ENCODE peak calls at places on chromosome 9, in ten cellular contexts. P is GM23248; A is upper lobe of right lung; U is small intestine; S is CD4-positive, alpha-beta memory T cell; B is HAP-1; M is astrocyte; N is fibroblast of lung; V is stomach; R is cardiac muscle cell. D is an unnamed sample.
A peak's percentile ranks its signal among the peaks of the same experiment; 100 is the strongest.

GRCh38 chr9:91127653-91128052 is 234.1 kb downstream of the AUH start:
- DNase-seq in P (peak; percentile 68), A (no peak), U (no peak), S (no peak), B (no peak), M (peak; percentile 28), N (peak; percentile 44), V (no peak), R (no peak), D (no peak)

GRCh38 chr9:96279927-96280326 is 22.0 kb downstream of the HSD17B3 start:
- DNase-seq in P (no peak), A (no peak), U (no peak), S (no peak), B (no peak), M (no peak), N (no peak), V (no peak), R (no peak), D (no peak)

GRCh38 chr9:92064711-92065110 is 50.5 kb downstream of the SPTLC1 start:
- DNase-seq in P (peak; percentile 77), A (no peak), U (no peak), S (no peak), B (no peak), M (peak; percentile 83), N (peak; percentile 84), V (no peak), R (no peak), D (no peak)

GRCh38 chr9:76116913-76117312 is 226.4 kb downstream of the PCSK5 start:
- DNase-seq in P (peak; percentile 4), A (no peak), U (no peak), S (no peak), B (no peak), M (peak; percentile 37), N (peak; percentile 43), V (no peak), R (no peak), D (no peak)

GRCh38 chr9:71769175-71770165 is 1.2 kb upstream of the CEMIP2 start:
- DNase-seq in P (peak; percentile 86), A (peak; percentile 95), U (peak; percentile 72), S (peak; percentile 72), B (peak; percentile 90), M (no peak), N (peak; percentile 35), V (peak; percentile 89), R (peak; percentile 78), D (peak; percentile 89)

GRCh38 chr9:4496497-4496896 is 6.2 kb downstream of the SLC1A1 start:
- DNase-seq in P (no peak), A (no peak), U (no peak), S (no peak), B (no peak), M (no peak), N (no peak), V (no peak), R (no peak), D (no peak)

GRCh38 chr9:109894921-109895758 is 115.1 kb downstream of the PALM2AKAP2 start:
- DNase-seq in P (peak; percentile 87), A (no peak), U (no peak), S (no peak), B (no peak), M (peak; percentile 83), N (peak; percentile 88), V (no peak), R (no peak), D (peak; percentile 34)

GRCh38 chr9:114570742-114571141 is 16.8 kb upstream of the ATP6V1G1 start:
- DNase-seq in P (no peak), A (no peak), U (no peak), S (no peak), B (no peak), M (no peak), N (no peak), V (no peak), R (no peak), D (no peak)

GRCh38 chr9:92183449-92183848 is 68.2 kb upstream of the SPTLC1 start:
- DNase-seq in P (no peak), A (no peak), U (no peak), S (no peak), B (no peak), M (no peak), N (no peak), V (no peak), R (no peak), D (no peak)

GRCh38 chr9:131624636-131625241 is 79.4 kb downstream of the PRRT1B start:
- DNase-seq in P (peak; percentile 38), A (no peak), U (no peak), S (no peak), B (no peak), M (peak; percentile 10), N (peak; percentile 22), V (no peak), R (no peak), D (no peak)

GRCh38 chr9:15725953-15726352 is 173.1 kb downstream of the CCDC171 start:
- DNase-seq in P (peak; percentile 53), A (no peak), U (no peak), S (no peak), B (no peak), M (peak; percentile 28), N (peak; percentile 39), V (no peak), R (no peak), D (no peak)

GRCh38 chr9:4894076-4894475 is 91.0 kb upstream of the JAK2 start:
- DNase-seq in P (peak; percentile 80), A (no peak), U (no peak), S (no peak), B (no peak), M (peak; percentile 73), N (peak; percentile 75), V (no peak), R (no peak), D (no peak)

GRCh38 chr9:1051286-1052118 is 1.3 kb downstream of the DMRT2 start:
- DNase-seq in P (peak; percentile 50), A (peak; percentile 76), U (peak; percentile 26), S (no peak), B (peak; percentile 33), M (no peak), N (peak; percentile 1), V (peak; percentile 38), R (peak; percentile 73), D (no peak)

GRCh38 chr9:127559247-127559680 is 52.8 kb upstream of the STXBP1 start:
- DNase-seq in P (no peak), A (no peak), U (no peak), S (no peak), B (no peak), M (no peak), N (no peak), V (no peak), R (no peak), D (no peak)

GRCh38 chr9:98191615-98192502 is 578 bp downstream of the CORO2A start:
- DNase-seq in P (peak; percentile 39), A (peak; percentile 86), U (peak; percentile 82), S (peak; percentile 31), B (peak; percentile 65), M (no peak), N (no peak), V (peak; percentile 48), R (peak; percentile 25), D (no peak)

GRCh38 chr9:84382728-84383127 is 42.2 kb upstream of the SLC28A3 start:
- DNase-seq in P (no peak), A (no peak), U (no peak), S (no peak), B (no peak), M (no peak), N (no peak), V (no peak), R (no peak), D (no peak)

GRCh38 chr9:131530546-131530929 is 525 bp downstream of the UCK1 start:
- DNase-seq in P (peak; percentile 73), A (peak; percentile 75), U (peak; percentile 14), S (no peak), B (peak; percentile 71), M (no peak), N (peak; percentile 18), V (peak; percentile 34), R (peak; percentile 50), D (no peak)

DNA sequence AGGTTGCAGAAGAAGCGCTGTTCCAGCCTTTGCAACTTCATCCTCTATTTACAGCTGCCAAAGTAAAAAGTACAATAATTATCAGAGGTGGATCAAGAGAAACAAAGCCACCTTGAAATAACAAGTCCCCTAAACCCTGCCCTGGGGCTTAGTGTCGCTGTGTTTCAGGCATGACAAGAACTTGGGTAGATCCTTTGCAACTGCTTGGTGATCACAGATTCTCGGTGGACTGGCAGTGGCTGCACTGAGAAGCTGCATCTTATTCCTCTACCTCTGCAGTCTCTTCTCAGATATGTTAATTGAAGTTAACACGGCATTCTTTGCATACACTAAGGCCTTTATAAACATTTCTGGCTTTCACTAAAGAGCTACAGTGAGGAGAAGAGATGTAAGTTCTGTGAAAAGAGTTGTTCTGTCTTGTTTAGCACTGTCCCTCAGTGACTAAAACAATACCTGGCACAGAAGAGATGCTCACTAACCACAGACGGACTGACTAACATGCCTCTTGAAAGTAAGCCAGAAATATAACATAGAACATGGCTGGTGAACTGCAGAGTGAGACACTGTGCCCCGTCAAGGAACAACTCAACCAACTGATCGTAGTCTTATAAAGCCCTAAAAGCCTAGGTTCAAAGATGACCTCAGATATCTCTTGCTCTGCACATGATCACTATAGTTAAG is 144.2 kb downstream of the MLLT3 start:
- DNase-seq in P (peak; percentile 55), A (no peak), U (no peak), S (no peak), B (peak; percentile 35), M (peak; percentile 61), N (peak; percentile 69), V (no peak), R (no peak), D (no peak)
- H3K4me1 ChIP-seq in P (peaks cover 14% of the 10 kb centered on the region), A (peaks cover 9% of the 10 kb centered on the region), U (no peaks in the 10 kb centered on the region), S (peaks cover 5% of the 10 kb centered on the region), B (peaks cover 17% of the 10 kb centered on the region), M (peaks cover 2% of the 10 kb centered on the region), N (no peaks in the 10 kb centered on the region), V (no peaks in the 10 kb centered on the region), R (peaks cover 66% of the 10 kb centered on the region), D (peaks cover 29% of the 10 kb centered on the region)

GRCh38 chr9:38001430-38001829 is 67.6 kb downstream of the SHB start:
- DNase-seq in P (no peak), A (no peak), U (no peak), S (no peak), B (no peak), M (no peak), N (no peak), V (no peak), R (no peak), D (no peak)
- H3K4me3 ChIP-seq in P (no peak overlapping the region), A (no peak overlapping the region), U (no peak overlapping the region), S (no peak overlapping the region), B (no peak overlapping the region), M (no peak overlapping the region), N (no peak overlapping the region), V (no peak overlapping the region), R (no peak overlapping the region), D (no peak overlapping the region)

DNA sequence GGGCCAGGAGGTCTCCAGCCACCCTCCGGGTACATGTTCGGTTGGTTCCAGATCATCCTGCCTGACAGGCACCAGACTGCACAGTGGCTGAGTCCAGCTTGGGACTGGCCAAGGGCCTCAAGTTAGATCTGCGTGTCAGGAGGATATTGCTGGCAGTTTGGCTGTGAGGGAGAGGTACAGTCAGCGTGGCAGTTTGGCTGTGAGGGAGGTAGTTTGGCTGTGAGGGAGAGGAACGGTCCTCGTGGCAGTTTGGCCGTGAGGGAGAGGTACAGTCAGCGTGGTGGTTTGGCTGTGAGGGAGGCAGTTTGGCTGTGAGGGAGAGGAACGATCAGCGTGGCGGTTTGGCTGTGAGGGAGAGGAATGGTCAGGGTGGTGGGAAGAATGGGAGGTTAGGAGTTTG is 39.0 kb downstream of the CACNA1B start:
- DNase-seq in P (peak; percentile 1), A (no peak), U (no peak), S (no peak), B (no peak), M (no peak), N (no peak), V (no peak), R (no peak), D (no peak)
- H3K9me3 ChIP-seq in P (no peaks in the 10 kb centered on the region), A (no peaks in the 10 kb centered on the region), U (no peaks in the 10 kb centered on the region), S (no peaks in the 10 kb centered on the region), B (no peaks in the 10 kb centered on the region), M (no peaks in the 10 kb centered on the region), N (no peaks in the 10 kb centered on the region), V (no peaks in the 10 kb centered on the region), R (no peaks in the 10 kb centered on the region), D (no peaks in the 10 kb centered on the region)

GRCh38 chr9:93237535-93237934 is 53.6 kb downstream of the WNK2 start:
- DNase-seq in P (no peak), A (no peak), U (no peak), S (no peak), B (no peak), M (no peak), N (no peak), V (no peak), R (no peak), D (no peak)
- H3K4me1 ChIP-seq in P (no peaks in the 10 kb centered on the region), A (no peaks in the 10 kb centered on the region), U (no peaks in the 10 kb centered on the region), S (peaks cover 8% of the 10 kb centered on the region), B (peaks cover 13% of the 10 kb centered on the region), M (no peaks in the 10 kb centered on the region), N (no peaks in the 10 kb centered on the region), V (no peaks in the 10 kb centered on the region), R (no peaks in the 10 kb centered on the region), D (peaks cover 6% of the 10 kb centered on the region)